ENCODE peak calls at places on chromosomes 3 and 15, in six cellular contexts. Z, A, Q, C, B and N are unnamed samples.

GRCh38 chr3:39122811-39123210 is 15.3 kb downstream of the TTC21A start:
- DNase-seq in Z (no peak), A (no peak), Q (no peak), C (no peak), B (no peak), N (no peak)

GRCh38 chr15:47573673-47574072 is 143.6 kb upstream of the SEMA6D start:
- DNase-seq in Z (no peak), A (no peak), Q (no peak), C (no peak), B (no peak), N (no peak)

GRCh38 chr15:39878401-39878775 is 41.7 kb downstream of the GPR176 start:
- DNase-seq in Z (no peak), A (no peak), Q (no peak), C (no peak), B (no peak), N (no peak)

GRCh38 chr15:92928351-92928750 is 28.2 kb downstream of the CHD2 start:
- DNase-seq in Z (no peak), A (no peak), Q (no peak), C (no peak), B (peak), N (no peak)

GRCh38 chr15:72796210-72796514 is 12.6 kb upstream of the ADPGK start:
- DNase-seq in Z (no peak), A (no peak), Q (no peak), C (no peak), B (no peak), N (no peak)

GRCh38 chr15:92619380-92620101 is 36.0 kb downstream of the FAM174B start:
- DNase-seq in Z (no peak), A (no peak), Q (no peak), C (no peak), B (no peak), N (no peak)

GRCh38 chr15:92226020-92226612 is 167.6 kb upstream of the ST8SIA2 start:
- DNase-seq in Z (no peak), A (no peak), Q (peak), C (peak), B (peak), N (no peak)

GRCh38 chr15:70113304-70113700 is 15.6 kb upstream of the TLE3 start:
- DNase-seq in Z (peak), A (no peak), Q (no peak), C (no peak), B (no peak), N (no peak)

GRCh38 chr3:64908292-64908691 is 220.5 kb upstream of the ADAMTS9 start:
- DNase-seq in Z (no peak), A (no peak), Q (peak), C (peak), B (no peak), N (no peak)

GRCh38 chr15:66404532-66404931 is 17.8 kb downstream of the MAP2K1 start:
- DNase-seq in Z (peak), A (no peak), Q (no peak), C (no peak), B (no peak), N (no peak)

GRCh38 chr15:51117270-51117669 is 22.6 kb upstream of the TNFAIP8L3 start:
- DNase-seq in Z (no peak), A (no peak), Q (no peak), C (peak), B (no peak), N (no peak)

GRCh38 chr3:69231929-69232437 is 109.6 kb upstream of the LMOD3 start:
- DNase-seq in Z (no peak), A (no peak), Q (peak), C (peak), B (no peak), N (peak)

GRCh38 chr15:101156509-101157159 is 95.2 kb downstream of the CHSY1 start:
- DNase-seq in Z (peak), A (no peak), Q (no peak), C (no peak), B (no peak), N (no peak)

GRCh38 chr3:105093853-105094252 is 272.9 kb upstream of the ALCAM start:
- DNase-seq in Z (no peak), A (no peak), Q (no peak), C (no peak), B (no peak), N (no peak)

GRCh38 chr3:23685484-23686258 is 120.1 kb upstream of the UBE2E1 start:
- DNase-seq in Z (no peak), A (no peak), Q (peak), C (peak), B (peak), N (peak)

GRCh38 chr3:12471228-12471627 is 13.1 kb upstream of the TSEN2 start:
- DNase-seq in Z (no peak), A (no peak), Q (peak), C (peak), B (no peak), N (peak)

GRCh38 chr15:65824941-65825544 is 33.0 kb upstream of the DENND4A start:
- DNase-seq in Z (no peak), A (no peak), Q (no peak), C (peak), B (no peak), N (no peak)

GRCh38 chr3:55166577-55167555 is 239.0 kb upstream of the LRTM1 start:
- DNase-seq in Z (no peak), A (no peak), Q (no peak), C (peak), B (no peak), N (no peak)

GRCh38 chr3:126121074-126121473 is 37.1 kb upstream of the SLC41A3 start:
- DNase-seq in Z (no peak), A (no peak), Q (no peak), C (no peak), B (no peak), N (peak)

GRCh38 chr15:69468241-69469121 is 15.9 kb downstream of the RPLP1 start:
- DNase-seq in Z (no peak), A (peak), Q (peak), C (peak), B (no peak), N (peak)

GRCh38 chr3:59518268-59518667 is 468.4 kb upstream of the CFAP20DC start:
- DNase-seq in Z (no peak), A (no peak), Q (no peak), C (no peak), B (no peak), N (no peak)

GRCh38 chr3:64049136-64049535 is 25.8 kb upstream of the PSMD6 start:
- DNase-seq in Z (no peak), A (no peak), Q (no peak), C (peak), B (no peak), N (no peak)

GRCh38 chr3:127238602-127239001 is 45.7 kb downstream of the PRR23E start:
- DNase-seq in Z (no peak), A (no peak), Q (no peak), C (no peak), B (no peak), N (no peak)

GRCh38 chr3:193771011-193771697 is 178.1 kb downstream of the OPA1 start:
- DNase-seq in Z (no peak), A (no peak), Q (no peak), C (no peak), B (no peak), N (no peak)

GRCh38 chr15:42275780-42276395 is 2.7 kb upstream of the TMEM87A start:
- DNase-seq in Z (no peak), A (no peak), Q (no peak), C (no peak), B (peak), N (no peak)

GRCh38 chr15:62110000-62110851 is 43.4 kb downstream of the C2CD4A start:
- DNase-seq in Z (no peak), A (no peak), Q (peak), C (peak), B (peak), N (no peak)

GRCh38 chr3:113783980-113784379 is 37.1 kb downstream of the ATP6V1A start:
- DNase-seq in Z (peak), A (no peak), Q (no peak), C (no peak), B (peak), N (no peak)

GRCh38 chr3:8307545-8308110 is 194.0 kb upstream of the LMCD1 start:
- DNase-seq in Z (no peak), A (no peak), Q (no peak), C (no peak), B (no peak), N (no peak)

GRCh38 chr3:69791919-69792399 is 52.7 kb downstream of the MITF start:
- DNase-seq in Z (no peak), A (no peak), Q (no peak), C (peak), B (no peak), N (no peak)

GRCh38 chr3:68620211-68620610 is 312.1 kb downstream of the TAFA4 start:
- DNase-seq in Z (no peak), A (no peak), Q (no peak), C (no peak), B (no peak), N (no peak)

GRCh38 chr3:39177708-39178332 is 14.6 kb downstream of the XIRP1 start:
- DNase-seq in Z (peak), A (peak), Q (peak), C (peak), B (peak), N (peak)

GRCh38 chr3:168124791-168125190 is 29.1 kb upstream of the GOLIM4 start:
- DNase-seq in Z (no peak), A (no peak), Q (no peak), C (no peak), B (no peak), N (no peak)